ENCODE peak calls at places on chromosomes 11 and 22, in eight cellular contexts. Y, G, X, T, L, N, J and R are unnamed samples.

GRCh38 chr11:134062255-134063030 is 6.4 kb upstream of the JAM3 start:
- DNase-seq in G (no peak), L (no peak), J (no peak), N (no peak), X (no peak), T (no peak), Y (no peak), R (no peak)

GRCh38 chr11:118180300-118180703 is 3.9 kb upstream of the SCN2B start:
- DNase-seq in N (peak), T (no peak), Y (no peak), G (peak), X (peak), L (no peak), J (no peak), R (peak)

GRCh38 chr11:19311306-19312030 is 70.7 kb upstream of the E2F8 start:
- DNase-seq in X (peak), J (no peak), T (peak), N (peak), Y (no peak), G (peak), L (peak), R (peak)

GRCh38 chr22:28898233-28898629 is 14.9 kb downstream of the ZNRF3 start:
- DNase-seq in J (no peak), L (no peak), T (no peak), X (no peak), N (no peak), G (no peak), Y (no peak), R (no peak)

GRCh38 chr11:20360650-20361049 is 2.9 kb upstream of the HTATIP2 start:
- DNase-seq in T (peak), J (no peak), L (no peak), X (peak), G (peak), N (no peak), Y (no peak), R (no peak)

GRCh38 chr11:95566151-95566670 is 223.4 kb downstream of the FAM76B start:
- DNase-seq in X (no peak), T (no peak), G (no peak), J (no peak), N (no peak), Y (no peak), L (no peak), R (no peak)

GRCh38 chr11:57116654-57117053 is 65.1 kb upstream of the LRRC55 start:
- DNase-seq in G (peak), N (no peak), J (no peak), T (peak), X (peak), L (peak), Y (no peak), R (peak)

GRCh38 chr11:123330071-123330470 is 100.0 kb upstream of the GRAMD1B start:
- DNase-seq in Y (no peak), L (no peak), N (no peak), G (no peak), X (no peak), J (no peak), T (no peak), R (no peak)

GRCh38 chr11:129625930-129626329 is 189.7 kb upstream of the TMEM45B start:
- DNase-seq in J (no peak), X (no peak), T (no peak), Y (no peak), L (no peak), G (no peak), N (no peak), R (no peak)